ENCODE peak calls at places on chromosomes 13 and 19, in ten cellular contexts. One of them, this sample, is unnamed.
A peak's percentile ranks its signal among the peaks of the same experiment; 100 is the strongest.

GRCh38 chr13:60591348-60591747 is 194.3 kb downstream of the TDRD3 start:
- DNase-seq in upper lobe of right lung: no peak
- DNase-seq in effector memory CD4-positive, alpha-beta T cell: no peak
- DNase-seq in neuronal stem cell: no peak
- DNase-seq in thoracic aorta: no peak
- DNase-seq in BE2C: no peak
- DNase-seq in HAP-1: peak; percentile 9
- DNase-seq in thyroid gland: no peak
- DNase-seq in GM06990: no peak
- DNase-seq in PC-9: no peak
- DNase-seq in this sample: no peak

GRCh38 chr13:32187651-32188050 is 127.5 kb downstream of the ZAR1L start:
- DNase-seq in BE2C: no peak
- DNase-seq in upper lobe of right lung: no peak
- DNase-seq in PC-9: no peak
- DNase-seq in effector memory CD4-positive, alpha-beta T cell: no peak
- DNase-seq in HAP-1: no peak
- DNase-seq in GM06990: no peak
- DNase-seq in thyroid gland: no peak
- DNase-seq in thoracic aorta: no peak
- DNase-seq in neuronal stem cell: no peak
- DNase-seq in this sample: no peak

GRCh38 chr13:76019421-76020044 is 383.4 kb downstream of the LMO7 start:
- DNase-seq in neuronal stem cell: no peak
- DNase-seq in PC-9: no peak
- DNase-seq in thyroid gland: no peak
- DNase-seq in GM06990: no peak
- DNase-seq in effector memory CD4-positive, alpha-beta T cell: no peak
- DNase-seq in thoracic aorta: no peak
- DNase-seq in BE2C: peak; percentile 59
- DNase-seq in HAP-1: peak; percentile 63
- DNase-seq in upper lobe of right lung: peak; percentile 51
- DNase-seq in this sample: peak; percentile 72

GRCh38 chr13:80084086-80084676 is 256.7 kb downstream of the SPRY2 start:
- DNase-seq in HAP-1: no peak
- DNase-seq in upper lobe of right lung: no peak
- DNase-seq in BE2C: no peak
- DNase-seq in thyroid gland: no peak
- DNase-seq in effector memory CD4-positive, alpha-beta T cell: no peak
- DNase-seq in thoracic aorta: no peak
- DNase-seq in GM06990: no peak
- DNase-seq in neuronal stem cell: no peak
- DNase-seq in PC-9: no peak
- DNase-seq in this sample: no peak

GRCh38 chr13:78680064-78680463 is 21.1 kb upstream of the OBI1 start:
- DNase-seq in thyroid gland: no peak
- DNase-seq in upper lobe of right lung: no peak
- DNase-seq in GM06990: no peak
- DNase-seq in effector memory CD4-positive, alpha-beta T cell: no peak
- DNase-seq in HAP-1: no peak
- DNase-seq in thoracic aorta: no peak
- DNase-seq in BE2C: no peak
- DNase-seq in neuronal stem cell: no peak
- DNase-seq in PC-9: no peak
- DNase-seq in this sample: no peak

GRCh38 chr19:19399733-19400438 is 5.6 kb upstream of the GATAD2A start:
- DNase-seq in thoracic aorta: no peak
- DNase-seq in BE2C: no peak
- DNase-seq in PC-9: no peak
- DNase-seq in neuronal stem cell: no peak
- DNase-seq in effector memory CD4-positive, alpha-beta T cell: no peak
- DNase-seq in thyroid gland: no peak
- DNase-seq in GM06990: no peak
- DNase-seq in upper lobe of right lung: no peak
- DNase-seq in HAP-1: no peak
- DNase-seq in this sample: no peak

GRCh38 chr13:54750521-54750920 is 1721.9 kb downstream of the OLFM4 start:
- DNase-seq in HAP-1: peak; percentile 57
- DNase-seq in thoracic aorta: no peak
- DNase-seq in upper lobe of right lung: no peak
- DNase-seq in neuronal stem cell: no peak
- DNase-seq in PC-9: no peak
- DNase-seq in thyroid gland: peak; percentile 16
- DNase-seq in effector memory CD4-positive, alpha-beta T cell: no peak
- DNase-seq in BE2C: no peak
- DNase-seq in GM06990: no peak
- DNase-seq in this sample: no peak

GRCh38 chr13:40220299-40220935 is 446.0 kb downstream of the FOXO1 start:
- DNase-seq in PC-9: no peak
- DNase-seq in thyroid gland: no peak
- DNase-seq in effector memory CD4-positive, alpha-beta T cell: no peak
- DNase-seq in GM06990: no peak
- DNase-seq in thoracic aorta: no peak
- DNase-seq in upper lobe of right lung: no peak
- DNase-seq in neuronal stem cell: no peak
- DNase-seq in HAP-1: no peak
- DNase-seq in BE2C: no peak
- DNase-seq in this sample: no peak

DNA sequence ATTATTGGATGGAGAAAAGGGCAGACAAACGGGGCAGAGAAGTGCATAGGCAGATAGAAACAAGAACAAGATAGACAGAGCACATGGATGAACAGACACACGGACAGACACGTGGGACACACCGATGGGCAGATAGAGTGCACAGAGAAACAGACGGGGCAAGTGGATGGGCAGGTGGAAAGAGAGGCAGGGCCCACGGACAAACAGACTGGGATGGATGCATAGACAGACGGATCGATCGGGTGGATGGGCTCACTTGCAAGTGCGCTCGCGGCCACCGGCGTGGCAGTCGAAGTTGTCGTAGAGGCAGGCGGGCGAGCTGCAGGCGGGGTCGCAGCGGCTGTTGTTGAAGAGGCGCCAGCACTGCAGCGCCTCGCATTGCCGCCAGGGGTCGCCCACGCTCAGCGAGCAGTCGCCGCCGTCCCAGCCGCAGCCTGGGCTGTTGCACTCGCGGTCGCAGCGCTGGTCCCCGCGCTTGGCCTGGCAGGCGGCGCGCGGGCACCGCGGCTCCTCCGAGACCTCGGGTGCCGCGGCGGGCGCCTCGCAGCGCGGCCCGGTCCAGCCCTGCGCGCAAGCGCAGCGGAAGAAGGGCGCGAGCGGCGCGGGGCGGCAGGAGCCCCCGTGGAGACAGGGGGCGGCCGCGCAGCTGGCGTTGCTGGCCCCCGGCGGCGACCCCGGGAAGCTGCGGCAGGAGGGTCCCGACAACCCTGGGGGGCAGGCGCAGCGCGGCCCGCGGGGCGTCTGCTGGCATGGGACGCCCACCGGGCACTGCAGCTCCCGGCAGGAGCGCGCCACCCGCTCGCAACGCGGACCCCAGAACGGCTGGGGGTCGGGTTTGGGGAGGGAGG is 23.3 kb downstream of the NOTCH3 start:
- DNase-seq in PC-9: no peak
- DNase-seq in GM06990: peak; percentile 84
- DNase-seq in upper lobe of right lung: peak; percentile 91
- DNase-seq in neuronal stem cell: peak; percentile 80
- DNase-seq in effector memory CD4-positive, alpha-beta T cell: peak; percentile 61
- DNase-seq in HAP-1: peak; percentile 90
- DNase-seq in thoracic aorta: no peak
- DNase-seq in thyroid gland: peak; percentile 81
- DNase-seq in BE2C: peak; percentile 90
- DNase-seq in this sample: peak; percentile 93
- H3K27me3 ChIP-seq in PC-9: no peaks in the 10 kb centered on the region
- H3K27me3 ChIP-seq in GM06990: no peaks in the 10 kb centered on the region
- H3K27me3 ChIP-seq in upper lobe of right lung: no peaks in the 10 kb centered on the region
- H3K27me3 ChIP-seq in neuronal stem cell: no peaks in the 10 kb centered on the region
- H3K27me3 ChIP-seq in effector memory CD4-positive, alpha-beta T cell: no peaks in the 10 kb centered on the region
- H3K27me3 ChIP-seq in HAP-1: no peaks in the 10 kb centered on the region
- H3K27me3 ChIP-seq in thoracic aorta: no peaks in the 10 kb centered on the region
- H3K27me3 ChIP-seq in thyroid gland: no peaks in the 10 kb centered on the region
- H3K27me3 ChIP-seq in BE2C: peaks cover 6% of the 10 kb centered on the region
- H3K27me3 ChIP-seq in this sample: no peaks in the 10 kb centered on the region

DNA sequence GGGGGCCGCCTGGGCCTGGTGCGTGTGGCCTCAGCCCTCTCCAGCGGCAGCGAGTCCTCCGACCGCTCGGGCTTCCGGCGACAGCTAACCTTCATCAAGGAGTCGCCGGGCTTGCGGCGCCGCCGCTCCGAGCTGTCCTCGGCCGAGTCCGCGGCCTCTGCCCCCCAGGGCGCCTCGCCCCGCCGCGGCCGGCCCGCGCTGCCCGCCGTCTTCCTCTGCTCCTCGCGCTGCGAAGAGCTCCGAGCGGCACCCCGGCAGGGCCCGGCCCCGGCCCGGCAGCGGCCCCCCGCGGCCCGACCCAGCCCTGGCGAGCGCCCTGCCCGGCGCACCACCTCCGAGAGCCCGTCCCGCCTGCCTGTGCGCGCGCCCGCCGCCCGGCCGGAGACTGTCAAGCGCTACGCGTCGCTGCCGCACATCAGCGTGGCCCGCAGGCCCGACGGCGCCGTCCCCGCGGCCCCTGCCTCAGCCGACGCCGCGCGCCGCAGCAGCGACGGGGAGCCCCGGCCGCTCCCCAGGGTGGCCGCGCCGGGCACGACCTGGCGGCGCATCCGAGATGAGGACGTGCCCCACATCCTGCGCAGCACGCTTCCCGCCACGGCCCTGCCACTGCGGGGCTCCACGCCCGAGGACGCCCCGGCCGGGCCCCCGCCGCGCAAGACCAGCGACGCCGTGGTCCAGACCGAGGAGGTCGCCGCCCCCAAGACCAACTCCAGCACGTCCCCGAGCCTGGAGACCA is 9.6 kb downstream of the C19orf25 start:
- DNase-seq in HAP-1: peak; percentile 57
- DNase-seq in thoracic aorta: no peak
- DNase-seq in thyroid gland: no peak
- DNase-seq in effector memory CD4-positive, alpha-beta T cell: no peak
- DNase-seq in GM06990: peak; percentile 23
- DNase-seq in PC-9: no peak
- DNase-seq in upper lobe of right lung: no peak
- DNase-seq in neuronal stem cell: no peak
- DNase-seq in BE2C: no peak
- DNase-seq in this sample: peak; percentile 83
- H3K27me3 ChIP-seq in HAP-1: no peaks in the 10 kb centered on the region
- H3K27me3 ChIP-seq in thoracic aorta: peaks cover 35% of the 10 kb centered on the region
- H3K27me3 ChIP-seq in thyroid gland: peaks cover 55% of the 10 kb centered on the region
- H3K27me3 ChIP-seq in effector memory CD4-positive, alpha-beta T cell: peaks cover 35% of the 10 kb centered on the region
- H3K27me3 ChIP-seq in GM06990: no peaks in the 10 kb centered on the region
- H3K27me3 ChIP-seq in PC-9: no peaks in the 10 kb centered on the region
- H3K27me3 ChIP-seq in upper lobe of right lung: peaks cover 84% of the 10 kb centered on the region
- H3K27me3 ChIP-seq in neuronal stem cell: peaks cover 73% of the 10 kb centered on the region
- H3K27me3 ChIP-seq in BE2C: no peaks in the 10 kb centered on the region
- H3K27me3 ChIP-seq in this sample: no peaks in the 10 kb centered on the region

DNA sequence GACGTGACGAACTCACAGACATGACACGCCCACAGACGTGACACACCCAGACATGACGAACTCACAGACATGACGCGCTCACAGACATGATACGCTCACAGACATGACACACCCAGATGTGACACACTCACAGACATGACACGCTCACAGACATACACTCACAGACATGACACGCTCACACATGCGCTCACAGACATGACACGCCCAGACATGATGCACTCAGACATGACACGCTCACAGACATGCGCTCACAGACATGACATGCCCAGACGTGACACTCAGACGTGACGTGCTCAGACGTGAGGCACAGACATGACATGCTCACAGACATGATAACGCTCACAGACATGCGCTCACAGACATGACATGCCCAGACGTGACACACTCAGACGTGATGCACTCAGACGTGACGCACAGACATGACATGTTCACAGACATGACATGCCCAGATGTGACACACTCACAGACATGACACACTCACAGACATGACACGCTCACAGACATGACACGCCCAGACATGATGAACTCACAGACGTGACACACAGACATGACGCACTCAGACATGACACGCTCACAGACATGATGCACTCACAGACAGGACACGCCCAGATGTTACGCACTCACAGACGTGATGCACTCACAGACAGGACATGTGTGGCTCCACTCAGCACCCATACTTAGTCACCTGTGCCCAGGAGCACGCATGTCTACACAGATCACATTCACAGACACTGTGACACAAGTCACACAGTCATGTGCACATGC is 8.1 kb downstream of the ERFL start:
- DNase-seq in BE2C: no peak
- DNase-seq in neuronal stem cell: no peak
- DNase-seq in GM06990: no peak
- DNase-seq in HAP-1: no peak
- DNase-seq in thoracic aorta: no peak
- DNase-seq in PC-9: no peak
- DNase-seq in effector memory CD4-positive, alpha-beta T cell: no peak
- DNase-seq in upper lobe of right lung: no peak
- DNase-seq in thyroid gland: no peak
- DNase-seq in this sample: no peak
- H3K27me3 ChIP-seq in BE2C: peaks cover 31% of the 10 kb centered on the region
- H3K27me3 ChIP-seq in neuronal stem cell: peaks cover 95% of the 10 kb centered on the region
- H3K27me3 ChIP-seq in GM06990: no peaks in the 10 kb centered on the region
- H3K27me3 ChIP-seq in HAP-1: peaks cover 23% of the 10 kb centered on the region
- H3K27me3 ChIP-seq in thoracic aorta: peaks cover 14% of the 10 kb centered on the region
- H3K27me3 ChIP-seq in PC-9: peaks cover 49% of the 10 kb centered on the region
- H3K27me3 ChIP-seq in effector memory CD4-positive, alpha-beta T cell: peaks cover 9% of the 10 kb centered on the region
- H3K27me3 ChIP-seq in upper lobe of right lung: peaks cover 62% of the 10 kb centered on the region
- H3K27me3 ChIP-seq in thyroid gland: peaks cover 16% of the 10 kb centered on the region
- H3K27me3 ChIP-seq in this sample: no peaks in the 10 kb centered on the region

GRCh38 chr13:27976362-27977177 is 7.5 kb upstream of the CDX2 start:
- DNase-seq in BE2C: no peak
- DNase-seq in thoracic aorta: no peak
- DNase-seq in upper lobe of right lung: peak; percentile 9
- DNase-seq in effector memory CD4-positive, alpha-beta T cell: no peak
- DNase-seq in GM06990: no peak
- DNase-seq in neuronal stem cell: no peak
- DNase-seq in thyroid gland: no peak
- DNase-seq in PC-9: no peak
- DNase-seq in HAP-1: no peak
- DNase-seq in this sample: no peak

GRCh38 chr13:27979001-27979643 is 9.4 kb downstream of the URAD start:
- DNase-seq in thoracic aorta: no peak
- DNase-seq in effector memory CD4-positive, alpha-beta T cell: no peak
- DNase-seq in HAP-1: no peak
- DNase-seq in thyroid gland: no peak
- DNase-seq in neuronal stem cell: no peak
- DNase-seq in BE2C: no peak
- DNase-seq in PC-9: no peak
- DNase-seq in GM06990: no peak
- DNase-seq in upper lobe of right lung: peak; percentile 16
- DNase-seq in this sample: no peak

GRCh38 chr13:27979765-27980279 is 8.7 kb downstream of the URAD start:
- DNase-seq in thoracic aorta: no peak
- DNase-seq in PC-9: no peak
- DNase-seq in effector memory CD4-positive, alpha-beta T cell: no peak
- DNase-seq in neuronal stem cell: no peak
- DNase-seq in upper lobe of right lung: peak; percentile 35
- DNase-seq in GM06990: no peak
- DNase-seq in HAP-1: no peak
- DNase-seq in thyroid gland: no peak
- DNase-seq in BE2C: no peak
- DNase-seq in this sample: no peak

GRCh38 chr13:27977476-27978300 is 8.6 kb upstream of the CDX2 start:
- DNase-seq in thoracic aorta: no peak
- DNase-seq in upper lobe of right lung: peak; percentile 51
- DNase-seq in BE2C: no peak
- DNase-seq in PC-9: no peak
- DNase-seq in neuronal stem cell: no peak
- DNase-seq in GM06990: peak; percentile 34
- DNase-seq in HAP-1: no peak
- DNase-seq in effector memory CD4-positive, alpha-beta T cell: no peak
- DNase-seq in thyroid gland: no peak
- DNase-seq in this sample: no peak

GRCh38 chr13:27978301-27978968 is 9.3 kb upstream of the CDX2 start:
- DNase-seq in effector memory CD4-positive, alpha-beta T cell: no peak
- DNase-seq in thyroid gland: no peak
- DNase-seq in upper lobe of right lung: peak; percentile 58
- DNase-seq in BE2C: no peak
- DNase-seq in thoracic aorta: no peak
- DNase-seq in GM06990: no peak
- DNase-seq in PC-9: no peak
- DNase-seq in HAP-1: no peak
- DNase-seq in neuronal stem cell: no peak
- DNase-seq in this sample: no peak
- H3K27me3 ChIP-seq in effector memory CD4-positive, alpha-beta T cell: peaks cover 25% of the 10 kb centered on the region
- H3K27me3 ChIP-seq in thyroid gland: peaks cover 36% of the 10 kb centered on the region
- H3K27me3 ChIP-seq in upper lobe of right lung: peaks cover 98% of the 10 kb centered on the region
- H3K27me3 ChIP-seq in BE2C: peaks cover 100% of the 10 kb centered on the region
- H3K27me3 ChIP-seq in thoracic aorta: peaks cover 9% of the 10 kb centered on the region
- H3K27me3 ChIP-seq in GM06990: peaks cover 5% of the 10 kb centered on the region
- H3K27me3 ChIP-seq in PC-9: peaks cover 46% of the 10 kb centered on the region
- H3K27me3 ChIP-seq in HAP-1: peaks cover 3% of the 10 kb centered on the region
- H3K27me3 ChIP-seq in neuronal stem cell: peaks cover 98% of the 10 kb centered on the region
- H3K27me3 ChIP-seq in this sample: no peaks in the 10 kb centered on the region